ENCODE peak calls at places on chromosomes 3 and 15, in five cellular contexts. A, L, Q, Z and S are unnamed samples.

GRCh38 chr15:82850242-82850591 is 40.8 kb downstream of the WHAMM start:
- DNase-seq in L (peak; percentile 4), A (no peak), Q (no peak), Z (no peak), S (no peak)

GRCh38 chr3:13281657-13282527 is 138.2 kb downstream of the NUP210 start:
- DNase-seq in Q (no peak), L (no peak), Z (no peak), A (no peak), S (peak; percentile 82)

GRCh38 chr3:180979949-180980348 is 9.6 kb downstream of the DNAJC19 start:
- DNase-seq in A (no peak), Q (no peak), L (no peak), Z (no peak), S (no peak)

GRCh38 chr15:74983725-74984231 is 11.6 kb upstream of the SCAMP5 start:
- DNase-seq in A (no peak), Q (no peak), L (no peak), Z (no peak), S (no peak)

GRCh38 chr3:120795959-120796358 is 53.4 kb downstream of the GTF2E1 start:
- DNase-seq in Z (no peak), L (no peak), A (no peak), Q (no peak), S (no peak)

GRCh38 chr3:150213577-150213976 is 194.5 kb upstream of the TSC22D2 start:
- DNase-seq in Z (no peak), A (no peak), Q (no peak), L (no peak), S (no peak)

GRCh38 chr15:31459011-31459748 is 132.5 kb downstream of the KLF13 start:
- DNase-seq in A (no peak), Z (no peak), Q (no peak), L (peak; percentile 51), S (no peak)

GRCh38 chr3:52428151-52429005 is 16.5 kb downstream of the SEMA3G start:
- DNase-seq in Z (peak; percentile 85), L (peak; percentile 75), A (peak; percentile 90), Q (peak; percentile 58), S (no peak)

GRCh38 chr3:67290424-67290823 is 292.3 kb downstream of the KBTBD8 start:
- DNase-seq in L (no peak), Z (no peak), A (peak; percentile 11), Q (no peak), S (no peak)

GRCh38 chr3:67289626-67290025 is 291.5 kb downstream of the KBTBD8 start:
- DNase-seq in Z (no peak), A (no peak), L (no peak), Q (no peak), S (no peak)

GRCh38 chr3:67292356-67293225 is 294.5 kb downstream of the KBTBD8 start:
- DNase-seq in Z (no peak), A (peak; percentile 18), Q (no peak), L (no peak), S (no peak)

GRCh38 chr3:67291287-67292252 is 293.5 kb downstream of the KBTBD8 start:
- DNase-seq in L (no peak), Z (no peak), Q (no peak), A (no peak), S (no peak)

DNA sequence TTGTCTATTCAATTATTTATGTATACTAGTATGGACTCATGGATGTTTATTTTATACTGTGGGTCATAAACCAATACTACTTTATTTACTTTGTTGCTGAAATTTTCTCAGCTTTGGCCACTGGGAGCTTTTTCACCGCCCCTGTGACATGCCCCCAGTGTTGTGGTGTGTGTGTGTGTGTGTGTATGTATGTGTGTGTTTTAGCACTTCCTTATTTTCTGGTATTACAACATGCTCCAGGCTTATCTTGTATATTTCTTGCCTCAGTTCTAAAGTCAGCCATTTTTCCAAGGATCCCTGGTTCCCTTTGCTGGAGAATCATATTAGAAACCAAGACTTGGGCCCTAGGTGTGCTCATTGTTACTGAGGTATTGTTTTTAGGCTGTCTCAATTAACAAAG is 290.6 kb downstream of the KBTBD8 start:
- DNase-seq in A (no peak), L (no peak), Z (no peak), Q (no peak), S (no peak)
- H3K4me3 ChIP-seq in A (no peak overlapping the region), L (no peak overlapping the region), Z (no peak overlapping the region), Q (no peak overlapping the region), S (no peak overlapping the region)

GRCh38 chr3:137938876-137939275 is 71.1 kb upstream of the CLDN18 start:
- DNase-seq in L (no peak), Z (no peak), Q (no peak), A (no peak), S (no peak)
- H3K27me3 ChIP-seq in L (no peaks in the 10 kb centered on the region), Z (no peaks in the 10 kb centered on the region), Q (no peaks in the 10 kb centered on the region), A (no peaks in the 10 kb centered on the region), S (no peaks in the 10 kb centered on the region)

GRCh38 chr3:122055215-122055614 is at the start of gene CD86:
- DNase-seq in L (no peak), Z (no peak), Q (no peak), A (no peak), S (no peak)
- TF ChIP-seq POLR2A in L (no peak), Z (no peak), Q (peak; percentile 16), A (no peak), S (peak; percentile 65)

GRCh38 chr15:45116482-45117326 is 2.6 kb downstream of the DUOXA2 start:
- DNase-seq in A (no peak), L (no peak), Q (no peak), Z (no peak), S (no peak)
- H3K4me3 ChIP-seq in A (no peak overlapping the region), L (no peak overlapping the region), Q (no peak overlapping the region), Z (no peak overlapping the region), S (no peak overlapping the region)